ENCODE peak calls at places on chromosomes 3 and 15, in nine cellular contexts. U is hippocampal formation; Y is stimulated activated CD4-positive, alpha-beta T cell treated with anti-CD3 and anti-CD28 coated beads, Interleukin-15, amount 100 ng/mL, for 1 hour; L is cardiac muscle cell; P is T-helper 1 cell; Z is NCI-H1105; M is HEK293T; B is heart left ventricle; W is LoVo. S is an unnamed sample.

GRCh38 chr15:92074646-92075045 is 221.1 kb downstream of the SLCO3A1 start:
- DNase-seq in U (no peak), Y (no peak), L (peak), P (no peak), Z (no peak), M (no peak), B (peak), W (no peak), S (peak)

GRCh38 chr15:57150066-57150865 is 226.0 kb upstream of the CGNL1 start:
- DNase-seq in U (no peak), Y (no peak), L (peak), P (no peak), Z (no peak), M (no peak), B (no peak), W (no peak), S (peak)

GRCh38 chr3:87491843-87492242 is 215.5 kb upstream of the POU1F1 start:
- DNase-seq in U (no peak), Y (no peak), L (no peak), P (no peak), Z (no peak), M (no peak), B (no peak), W (no peak), S (no peak)

GRCh38 chr15:74960995-74961588 is 4.5 kb upstream of the RPP25 start:
- DNase-seq in U (no peak), Y (no peak), L (no peak), P (no peak), Z (no peak), M (no peak), B (no peak), W (no peak), S (no peak)

GRCh38 chr3:4849136-4849535 is 130.1 kb upstream of the BHLHE40 start:
- DNase-seq in U (no peak), Y (no peak), L (no peak), P (no peak), Z (no peak), M (no peak), B (no peak), W (no peak), S (no peak)

GRCh38 chr3:171873561-171873960 is 30.4 kb downstream of the TMEM212 start:
- DNase-seq in U (no peak), Y (no peak), L (peak), P (no peak), Z (no peak), M (no peak), B (no peak), W (no peak), S (peak)

GRCh38 chr3:53880396-53881345 is 1.3 kb downstream of the ACTR8 start:
- DNase-seq in U (no peak), Y (no peak), L (peak), P (no peak), Z (no peak), M (no peak), B (no peak), W (no peak), S (peak)

GRCh38 chr3:10007126-10007782 is 19.0 kb upstream of the FANCD2 start:
- DNase-seq in U (no peak), Y (no peak), L (no peak), P (no peak), Z (no peak), M (no peak), B (no peak), W (no peak), S (no peak)

GRCh38 chr3:178289544-178290160 is 246.6 kb upstream of the KCNMB2 start:
- DNase-seq in U (no peak), Y (no peak), L (peak), P (no peak), Z (no peak), M (no peak), B (peak), W (no peak), S (no peak)

GRCh38 chr3:184261270-184262165 is at the start of gene CAMK2N2:
- DNase-seq in U (peak), Y (no peak), L (peak), P (peak), Z (peak), M (peak), B (no peak), W (peak), S (peak)

GRCh38 chr3:160365872-160366522 is 33.0 kb downstream of the IFT80 start:
- DNase-seq in U (no peak), Y (no peak), L (no peak), P (no peak), Z (no peak), M (no peak), B (no peak), W (no peak), S (no peak)

GRCh38 chr15:40245666-40246065 is 6.8 kb downstream of the PAK6 start:
- DNase-seq in U (no peak), Y (no peak), L (no peak), P (no peak), Z (no peak), M (no peak), B (no peak), W (no peak), S (no peak)

GRCh38 chr15:89299896-89300295 is 34.7 kb downstream of the POLG start:
- DNase-seq in U (peak), Y (no peak), L (peak), P (no peak), Z (no peak), M (no peak), B (no peak), W (no peak), S (no peak)

GRCh38 chr3:174247671-174248070 is 611.5 kb upstream of the NAALADL2 start:
- DNase-seq in U (no peak), Y (no peak), L (no peak), P (no peak), Z (no peak), M (peak), B (no peak), W (no peak), S (no peak)

GRCh38 chr15:68407141-68407885 is 24.6 kb downstream of the ITGA11 start:
- DNase-seq in U (no peak), Y (no peak), L (peak), P (no peak), Z (no peak), M (no peak), B (no peak), W (no peak), S (no peak)

GRCh38 chr3:190436356-190436755 is 13.3 kb downstream of the TMEM207 start:
- DNase-seq in U (no peak), Y (no peak), L (no peak), P (no peak), Z (no peak), M (no peak), B (no peak), W (no peak), S (no peak)

GRCh38 chr3:13812039-13812438 is 67.8 kb downstream of the WNT7A start:
- DNase-seq in U (peak), Y (no peak), L (no peak), P (no peak), Z (no peak), M (no peak), B (no peak), W (no peak), S (no peak)

GRCh38 chr3:88462241-88462640 is 312.5 kb downstream of the C3orf38 start:
- DNase-seq in U (no peak), Y (no peak), L (peak), P (no peak), Z (no peak), M (no peak), B (no peak), W (no peak), S (no peak)

GRCh38 chr15:33218071-33218491 is 23.6 kb upstream of the FMN1 start:
- DNase-seq in U (no peak), Y (no peak), L (no peak), P (no peak), Z (no peak), M (no peak), B (no peak), W (no peak), S (no peak)

S was measured in EL.